ENCODE peak calls at places on chromosomes 2 and 18, in nine cellular contexts. C is RWPE2, F is mesenchymal stem cell, P is A549, T is tibial artery, H is cardiac muscle cell, K is esophagus squamous epithelium, R is tibial nerve, W is spleen. I is an unnamed sample.
A peak's percentile ranks its signal among the peaks of the same experiment; 100 is the strongest.

GRCh38 chr18:11322006-11322405 is 172.6 kb upstream of the PIEZO2 start:
- DNase-seq in K (no peak), C (no peak), R (no peak), P (no peak), H (no peak), W (no peak), F (peak; percentile 30), T (no peak), I (no peak)

GRCh38 chr2:66538291-66538690 is 103.4 kb downstream of the MEIS1 start:
- DNase-seq in R (no peak), H (no peak), F (no peak), T (no peak), W (no peak), K (no peak), C (no peak), P (no peak), I (no peak)

GRCh38 chr2:120691410-120691809 is 44.3 kb upstream of the GLI2 start:
- DNase-seq in F (no peak), K (no peak), R (no peak), T (no peak), P (no peak), H (no peak), W (no peak), C (no peak), I (no peak)

GRCh38 chr2:45938649-45939511 is 287.4 kb downstream of the PRKCE start:
- DNase-seq in T (peak; percentile 63), C (peak; percentile 95), W (no peak), K (no peak), H (no peak), P (peak; percentile 91), R (peak; percentile 52), F (peak; percentile 97), I (no peak)

GRCh38 chr2:166485558-166486193 is 8.4 kb downstream of the SCN7A start:
- DNase-seq in K (no peak), H (no peak), P (no peak), R (peak; percentile 60), C (no peak), W (no peak), T (no peak), F (no peak), I (no peak)

GRCh38 chr2:104502904-104503303 is 351.0 kb upstream of the POU3F3 start:
- DNase-seq in R (no peak), P (no peak), F (no peak), H (no peak), W (no peak), T (no peak), C (no peak), K (no peak), I (no peak)

GRCh38 chr2:383888-384287 is 96.0 kb upstream of the ALKAL2 start:
- DNase-seq in W (no peak), H (no peak), F (no peak), P (no peak), K (no peak), C (no peak), T (no peak), R (no peak), I (no peak)

GRCh38 chr18:22550366-22550765 is 132.7 kb upstream of the CTAGE1 start:
- DNase-seq in K (no peak), F (no peak), W (no peak), P (no peak), R (no peak), H (no peak), C (no peak), T (no peak), I (no peak)

GRCh38 chr2:192128655-192129054 is 66.1 kb downstream of the TMEFF2 start:
- DNase-seq in R (no peak), K (no peak), W (no peak), T (no peak), P (no peak), F (no peak), H (no peak), C (no peak), I (no peak)

GRCh38 chr2:39584283-39584972 is 81.3 kb upstream of the TMEM178A start:
- DNase-seq in P (no peak), R (no peak), K (no peak), C (no peak), H (no peak), T (no peak), W (no peak), F (peak; percentile 63), I (no peak)

GRCh38 chr18:3458952-3459853 is 9.2 kb downstream of the TGIF1 start:
- DNase-seq in P (no peak), C (no peak), T (no peak), W (no peak), F (peak; percentile 65), R (no peak), H (no peak), K (no peak), I (no peak)

GRCh38 chr2:38626326-38627031 is 23.8 kb upstream of the HNRNPLL start:
- DNase-seq in T (no peak), K (no peak), R (no peak), W (no peak), P (no peak), H (no peak), F (no peak), C (no peak), I (peak; percentile 14)

GRCh38 chr18:906416-907170 is 1.9 kb downstream of the ADCYAP1 start:
- DNase-seq in R (no peak), F (no peak), W (no peak), H (no peak), P (no peak), K (no peak), T (no peak), C (no peak), I (no peak)

GRCh38 chr2:231364961-231365810 is 30.3 kb upstream of the B3GNT7 start:
- DNase-seq in K (no peak), F (peak; percentile 93), R (no peak), W (peak; percentile 73), H (no peak), P (peak; percentile 90), T (no peak), C (peak; percentile 54), I (no peak)

GRCh38 chr2:19120941-19121750 is 237.3 kb downstream of the OSR1 start:
- DNase-seq in F (peak; percentile 57), C (no peak), T (no peak), W (no peak), H (no peak), K (no peak), P (no peak), R (peak; percentile 44), I (no peak)

GRCh38 chr2:43005975-43006833 is 213.8 kb upstream of the HAAO start:
- DNase-seq in T (no peak), C (peak; percentile 34), W (peak; percentile 43), R (no peak), H (no peak), P (no peak), K (no peak), F (no peak), I (no peak)

GRCh38 chr2:134124047-134124753 is 129.7 kb upstream of the MGAT5 start:
- DNase-seq in P (no peak), W (no peak), F (peak; percentile 30), T (no peak), H (peak; percentile 44), C (no peak), R (no peak), K (no peak), I (no peak)

GRCh38 chr2:2502150-2502549 is 171.1 kb upstream of the MYT1L start:
- DNase-seq in F (no peak), W (no peak), H (no peak), K (no peak), C (no peak), R (no peak), P (no peak), T (no peak), I (no peak)

GRCh38 chr18:36620801-36621200 is 208.0 kb downstream of the TPGS2 start:
- DNase-seq in C (no peak), T (no peak), K (no peak), F (no peak), R (no peak), H (no peak), W (no peak), P (no peak), I (no peak)

GRCh38 chr2:217662984-217663602 is 339.7 kb downstream of the TNS1 start:
- DNase-seq in P (no peak), F (no peak), H (no peak), T (no peak), K (no peak), R (no peak), C (no peak), W (no peak), I (no peak)

GRCh38 chr18:78900938-78901909 is 78.4 kb upstream of the SALL3 start:
- DNase-seq in T (no peak), C (no peak), K (no peak), R (no peak), F (no peak), P (no peak), W (peak; percentile 54), H (no peak), I (no peak)
- H3K9me3 ChIP-seq in T (no peaks in the 10 kb centered on the region), C (no peaks in the 10 kb centered on the region), K (no peaks in the 10 kb centered on the region), R (no peaks in the 10 kb centered on the region), F (peaks cover 22% of the 10 kb centered on the region), P (no peaks in the 10 kb centered on the region), W (no peaks in the 10 kb centered on the region), H (no peaks in the 10 kb centered on the region), I (no peaks in the 10 kb centered on the region)

DNA sequence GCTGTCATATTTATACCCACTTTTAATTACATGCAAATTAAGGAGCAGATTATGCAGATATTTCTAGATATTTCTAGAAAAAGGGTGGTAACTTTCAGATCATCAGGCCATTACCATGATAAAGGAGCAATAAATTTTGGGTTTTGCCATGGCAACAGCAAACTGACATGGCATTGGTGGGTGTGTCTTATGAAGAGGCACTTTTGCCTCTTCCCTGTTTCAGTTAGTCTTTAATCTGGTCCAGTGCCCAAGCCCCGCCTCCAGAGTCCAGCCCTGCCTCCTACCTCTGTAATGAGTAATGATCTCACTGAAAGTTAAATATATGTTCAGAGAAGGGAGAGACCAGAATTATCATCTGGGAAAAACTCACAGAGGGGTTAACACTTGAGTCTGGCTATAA is 124.8 kb downstream of the SCG2 start:
- DNase-seq in W (no peak), H (no peak), F (no peak), T (no peak), R (no peak), K (no peak), P (no peak), C (no peak), I (no peak)
- H3K9me3 ChIP-seq in W (no peaks in the 10 kb centered on the region), H (no peaks in the 10 kb centered on the region), F (no peaks in the 10 kb centered on the region), T (no peaks in the 10 kb centered on the region), R (no peaks in the 10 kb centered on the region), K (no peaks in the 10 kb centered on the region), P (no peaks in the 10 kb centered on the region), C (no peaks in the 10 kb centered on the region), I (peaks cover 2% of the 10 kb centered on the region)

GRCh38 chr18:71815305-71815704 is 728.8 kb downstream of the CBLN2 start:
- DNase-seq in H (no peak), T (no peak), R (no peak), W (no peak), C (no peak), F (no peak), P (no peak), K (no peak), I (no peak)
- H3K9me3 ChIP-seq in H (no peaks in the 10 kb centered on the region), T (no peaks in the 10 kb centered on the region), R (no peaks in the 10 kb centered on the region), W (no peaks in the 10 kb centered on the region), C (no peaks in the 10 kb centered on the region), F (peaks cover 12% of the 10 kb centered on the region), P (no peaks in the 10 kb centered on the region), K (no peaks in the 10 kb centered on the region), I (no peaks in the 10 kb centered on the region)

DNA sequence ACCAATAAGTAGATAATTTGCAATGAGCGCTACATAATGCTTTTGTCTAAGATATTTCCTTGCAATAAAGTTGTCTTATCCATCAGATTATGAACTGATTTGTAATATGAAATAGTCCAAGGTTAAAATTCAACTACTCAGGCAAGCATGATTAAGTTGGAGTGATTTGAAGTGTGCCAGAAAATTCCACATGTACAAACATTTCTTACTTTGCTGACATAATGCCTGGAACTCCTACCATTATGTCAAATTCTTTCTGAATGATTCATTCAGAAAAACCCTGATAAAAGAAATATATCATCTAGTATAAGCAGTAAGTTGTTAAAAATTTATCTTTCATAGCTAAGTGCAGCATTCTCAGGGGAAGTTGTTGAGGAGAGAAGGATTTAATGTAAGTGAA is 87.3 kb downstream of the CBLN2 start:
- DNase-seq in W (no peak), K (no peak), C (no peak), F (no peak), T (no peak), P (no peak), R (no peak), H (no peak), I (no peak)
- H3K9me3 ChIP-seq in W (peaks cover 2% of the 10 kb centered on the region), K (no peaks in the 10 kb centered on the region), C (no peaks in the 10 kb centered on the region), F (no peaks in the 10 kb centered on the region), T (no peaks in the 10 kb centered on the region), P (peaks cover 3% of the 10 kb centered on the region), R (no peaks in the 10 kb centered on the region), H (no peaks in the 10 kb centered on the region), I (no peaks in the 10 kb centered on the region)